ENCODE peak calls at places on chromosome 13, in six cellular contexts. Z, C, W, T, I and N are unnamed samples.

GRCh38 chr13:22161871-22162270 is 491.0 kb downstream of the FGF9 start:
- DNase-seq in Z (no peak), C (no peak), W (no peak), T (no peak), I (no peak), N (no peak)

GRCh38 chr13:99083976-99084375 is 106.1 kb upstream of the DOCK9 start:
- DNase-seq in Z (no peak), C (no peak), W (no peak), T (no peak), I (no peak), N (no peak)

GRCh38 chr13:41643502-41643901 is 186.2 kb downstream of the RGCC start:
- DNase-seq in Z (no peak), C (no peak), W (no peak), T (no peak), I (no peak), N (no peak)

GRCh38 chr13:110405597-110406450 is 98.7 kb downstream of the COL4A2 start:
- DNase-seq in Z (no peak), C (no peak), W (peak; percentile 69), T (no peak), I (no peak), N (peak; percentile 48)

GRCh38 chr13:101382086-101382485 is 34.2 kb downstream of the NALCN start:
- DNase-seq in Z (no peak), C (no peak), W (no peak), T (no peak), I (no peak), N (peak; percentile 28)

GRCh38 chr13:87680298-87680697 is 9.1 kb downstream of the SLITRK5 start:
- DNase-seq in Z (no peak), C (no peak), W (no peak), T (no peak), I (no peak), N (no peak)

GRCh38 chr13:28313579-28313978 is 175.2 kb downstream of the PAN3 start:
- DNase-seq in Z (no peak), C (no peak), W (peak; percentile 55), T (no peak), I (no peak), N (no peak)

GRCh38 chr13:26977541-26977940 is 194.1 kb downstream of the USP12 start:
- DNase-seq in Z (no peak), C (no peak), W (no peak), T (no peak), I (no peak), N (no peak)

GRCh38 chr13:77876176-77876575 is 42.5 kb downstream of the EDNRB start:
- DNase-seq in Z (no peak), C (no peak), W (peak; percentile 81), T (no peak), I (no peak), N (no peak)

GRCh38 chr13:101398920-101399319 is 17.4 kb downstream of the NALCN start:
- DNase-seq in Z (no peak), C (no peak), W (peak; percentile 86), T (peak; percentile 27), I (no peak), N (no peak)

GRCh38 chr13:28204690-28205443 is 66.5 kb downstream of the PAN3 start:
- DNase-seq in Z (no peak), C (no peak), W (no peak), T (no peak), I (no peak), N (no peak)

GRCh38 chr13:42176286-42176685 is 95.7 kb upstream of the AKAP11 start:
- DNase-seq in Z (no peak), C (no peak), W (no peak), T (no peak), I (no peak), N (no peak)

GRCh38 chr13:23915308-23915707 is 18.0 kb upstream of the C1QTNF9B start:
- DNase-seq in Z (no peak), C (no peak), W (no peak), T (no peak), I (no peak), N (no peak)

GRCh38 chr13:74206061-74206561 is 71.9 kb upstream of the KLF12 start:
- DNase-seq in Z (no peak), C (no peak), W (peak; percentile 75), T (peak; percentile 82), I (no peak), N (no peak)

GRCh38 chr13:100584901-100585300 is 3.7 kb downstream of the GGACT start:
- DNase-seq in Z (no peak), C (no peak), W (no peak), T (no peak), I (no peak), N (peak; percentile 84)

GRCh38 chr13:111319521-111319920 is 921 bp upstream of the TEX29 start:
- DNase-seq in Z (peak; percentile 48), C (no peak), W (no peak), T (no peak), I (no peak), N (no peak)

GRCh38 chr13:36766295-36766694 is 52.7 kb upstream of the RFXAP start:
- DNase-seq in Z (no peak), C (no peak), W (peak; percentile 81), T (no peak), I (no peak), N (no peak)

GRCh38 chr13:47594833-47595232 is 406.2 kb downstream of the SUCLA2 start:
- DNase-seq in Z (no peak), C (no peak), W (peak; percentile 38), T (no peak), I (no peak), N (peak; percentile 16)

GRCh38 chr13:20118268-20119140 is 42.3 kb downstream of the GJA3 start:
- DNase-seq in Z (peak; percentile 81), C (no peak), W (peak; percentile 43), T (no peak), I (peak; percentile 10), N (peak; percentile 52)
- H3K4me3 ChIP-seq in Z (peak overlapping the region; percentile 70), C (peak overlapping the region; percentile 34), W (peak overlapping the region; percentile 60), T (peak overlapping the region; percentile 54), I (peak overlapping the region; percentile 65), N (peak overlapping the region; percentile 55)

GRCh38 chr13:49302817-49303216 is 55.1 kb downstream of the CDADC1 start:
- DNase-seq in Z (no peak), C (no peak), W (no peak), T (no peak), I (no peak), N (no peak)

GRCh38 chr13:49298903-49299605 is 51.3 kb downstream of the CDADC1 start:
- DNase-seq in Z (no peak), C (no peak), W (no peak), T (no peak), I (no peak), N (no peak)

GRCh38 chr13:49303533-49304252 is 56.0 kb downstream of the CDADC1 start:
- DNase-seq in Z (no peak), C (no peak), W (no peak), T (no peak), I (no peak), N (no peak)

GRCh38 chr13:49302222-49302621 is 54.5 kb downstream of the CDADC1 start:
- DNase-seq in Z (no peak), C (no peak), W (no peak), T (no peak), I (no peak), N (no peak)

DNA sequence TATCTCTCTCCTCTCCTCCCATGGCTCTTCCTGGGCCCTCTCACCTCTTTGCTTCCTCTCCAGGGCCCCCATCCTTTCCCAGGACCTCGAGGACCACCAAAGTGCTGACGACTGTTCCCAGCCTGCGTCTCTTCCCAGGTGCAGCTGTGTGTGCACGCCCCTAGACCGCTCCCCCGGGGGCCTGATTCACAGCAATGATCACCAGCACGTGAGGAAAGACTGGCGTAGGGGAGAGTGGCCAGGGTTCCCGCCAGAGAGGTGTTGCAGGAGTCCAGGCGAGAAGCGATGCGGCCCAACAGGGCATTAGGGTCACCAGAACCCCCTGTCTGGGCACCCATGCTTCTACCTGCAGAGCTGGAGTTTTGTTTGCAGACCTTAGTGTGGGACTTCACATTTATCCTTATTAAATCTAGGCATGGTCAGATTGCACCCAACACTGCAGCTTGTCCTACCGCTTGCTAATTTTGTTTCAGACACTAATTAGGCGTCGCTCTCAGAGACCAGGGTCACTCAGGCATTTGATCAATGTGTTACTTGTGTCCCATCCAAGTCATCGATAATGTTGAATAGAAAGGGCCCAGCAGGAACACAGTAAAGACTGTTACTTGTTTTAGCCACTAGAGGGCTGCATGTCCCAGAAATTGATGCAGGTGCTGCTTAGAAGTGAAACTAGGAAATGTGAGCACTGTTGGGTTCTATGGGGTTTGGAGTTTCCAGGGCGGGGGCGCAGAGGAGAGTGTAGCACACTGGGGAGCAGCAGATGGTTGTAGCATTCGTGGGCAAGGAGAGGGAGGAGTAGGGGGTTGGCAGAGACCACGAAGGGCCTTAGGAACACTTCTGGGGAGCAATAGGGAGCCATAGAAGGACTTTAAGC is 53.2 kb downstream of the CDADC1 start:
- DNase-seq in Z (peak; percentile 78), C (peak; percentile 52), W (peak; percentile 79), T (no peak), I (peak; percentile 57), N (peak; percentile 57)
- H3K4me3 ChIP-seq in Z (peak overlapping the region; percentile 35), C (no peak overlapping the region), W (peak overlapping the region; percentile 32), T (peak overlapping the region; percentile 15), I (peak overlapping the region; percentile 37), N (no peak overlapping the region)

DNA sequence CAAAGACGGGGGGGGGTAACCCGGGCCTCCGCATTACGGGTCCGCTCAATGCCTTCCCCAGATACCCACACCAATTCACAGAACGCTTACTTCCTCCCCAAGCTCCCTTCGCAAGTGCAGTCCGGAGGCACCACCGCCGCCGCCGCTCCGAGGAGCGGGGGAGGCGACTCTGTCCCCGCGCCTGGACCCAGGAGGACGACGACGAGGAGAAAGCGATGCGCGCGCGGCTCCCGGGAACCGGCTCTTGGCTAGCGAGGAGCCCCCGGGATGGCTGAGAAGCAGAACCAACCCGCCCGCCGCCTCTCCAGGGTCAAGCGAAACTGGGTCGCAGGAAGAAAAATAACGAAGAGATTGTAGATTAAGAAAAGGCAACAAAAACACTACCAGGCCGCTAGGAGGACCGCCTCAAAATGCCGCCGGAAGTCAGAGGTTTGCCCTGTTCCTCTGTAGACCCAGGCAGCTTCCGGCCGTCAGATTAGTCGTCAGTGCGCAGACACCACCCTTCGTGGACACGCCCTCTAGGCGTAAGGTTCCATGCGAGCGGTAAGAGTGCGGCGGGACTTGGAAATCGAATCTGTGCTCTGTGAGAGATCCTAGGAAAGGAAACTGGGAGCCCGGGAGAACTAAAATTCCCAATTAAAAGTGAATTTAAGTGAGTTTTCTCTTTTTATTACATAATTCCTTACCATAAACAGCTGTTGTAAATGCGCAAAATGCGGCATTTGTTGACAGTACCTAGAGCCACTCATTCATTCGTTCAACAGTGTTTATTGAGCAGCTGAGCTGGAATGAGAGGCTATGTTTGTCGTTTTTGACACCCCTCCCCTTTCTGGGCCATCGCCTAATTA is at the start of gene ZC3H13:
- DNase-seq in Z (peak; percentile 94), C (peak; percentile 87), W (peak; percentile 96), T (peak; percentile 79), I (peak; percentile 90), N (peak; percentile 96)
- H3K4me3 ChIP-seq in Z (peak within 1 kb of the TSS; percentile 75), C (peak within 1 kb of the TSS; percentile 83), W (peak within 1 kb of the TSS; percentile 95), T (peak within 1 kb of the TSS; percentile 89), I (peak within 1 kb of the TSS; percentile 84), N (peak within 1 kb of the TSS; percentile 97)

DNA sequence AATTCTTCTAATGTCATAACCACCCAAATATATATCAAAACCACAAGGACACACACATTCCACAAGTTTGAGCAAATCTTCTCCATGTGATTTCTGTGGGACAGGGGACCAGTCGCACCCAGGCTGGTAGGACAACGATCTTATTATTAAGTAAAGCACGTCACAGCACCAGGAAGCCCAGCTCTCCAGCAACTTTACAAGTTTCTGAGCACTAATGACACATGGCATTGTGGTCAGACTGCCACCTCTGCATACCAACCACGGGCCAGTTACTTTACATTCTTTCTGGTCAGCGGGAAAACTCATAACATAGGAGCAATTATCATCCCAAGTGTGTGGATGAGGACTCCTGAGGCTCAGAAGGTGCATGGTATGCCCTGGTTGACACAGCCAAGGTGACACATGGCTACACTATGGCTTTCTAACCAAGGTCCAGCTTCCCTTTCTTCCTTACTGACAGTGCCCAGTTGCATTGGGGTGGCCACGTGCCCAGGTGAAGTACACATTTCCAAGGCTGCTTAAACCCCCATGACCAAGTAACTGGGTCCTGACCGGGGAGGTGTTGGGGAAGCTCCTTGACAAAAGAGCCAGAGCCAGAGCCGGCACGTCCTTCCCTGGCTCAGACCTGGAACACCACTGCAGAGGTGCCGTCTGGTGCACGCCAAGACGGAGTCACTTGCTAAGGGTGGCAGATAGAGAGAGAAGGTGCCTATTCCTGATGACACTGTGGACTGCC is 27.4 kb downstream of the LATS2 start:
- DNase-seq in Z (no peak), C (no peak), W (peak; percentile 42), T (no peak), I (no peak), N (no peak)
- H3K4me3 ChIP-seq in Z (no peak overlapping the region), C (no peak overlapping the region), W (no peak overlapping the region), T (no peak overlapping the region), I (no peak overlapping the region), N (no peak overlapping the region)